ENCODE peak calls at places on chromosome 5, in seven cellular contexts. M is T follicular helper cell; N is SHP77 treated with DMSO at 0.1 percent for 48 hours; E is GM12865; B is GM04504; Z is effector memory CD8-positive, alpha-beta T cell; Q is activated CD8-positive, alpha-beta memory T cell treated with anti-CD3 and anti-CD28 coated beads for 1 hour. V is an unnamed sample.

GRCh38 chr5:133396187-133396621 is 216.1 kb downstream of the FSTL4 start:
- DNase-seq in M (no peak), Z (no peak), N (no peak), E (no peak), Q (no peak), B (no peak), V (no peak)

GRCh38 chr5:148746826-148747535 is 79.4 kb upstream of the ADRB2 start:
- DNase-seq in N (no peak), M (no peak), Q (no peak), B (no peak), E (no peak), Z (no peak), V (no peak)

GRCh38 chr5:139745121-139745799 is 50.3 kb upstream of the PSD2 start:
- DNase-seq in M (no peak), B (peak; percentile 74), Z (no peak), E (peak; percentile 60), Q (no peak), N (peak; percentile 36), V (peak; percentile 65)

GRCh38 chr5:146344155-146345118 is 5.8 kb downstream of the POU4F3 start:
- DNase-seq in M (no peak), Z (no peak), E (no peak), B (no peak), Q (no peak), N (no peak), V (no peak)

GRCh38 chr5:112957970-112958773 is 18.4 kb upstream of the DCP2 start:
- DNase-seq in Q (no peak), Z (no peak), M (no peak), E (peak; percentile 75), B (peak; percentile 88), N (no peak), V (peak; percentile 52)

GRCh38 chr5:158947831-158948230 is 151.9 kb downstream of the EBF1 start:
- DNase-seq in E (no peak), Q (no peak), Z (no peak), B (no peak), M (no peak), N (no peak), V (no peak)

GRCh38 chr5:62585751-62586150 is 7.1 kb downstream of the LRRC70 start:
- DNase-seq in Z (no peak), N (no peak), B (no peak), E (no peak), Q (no peak), M (no peak), V (no peak)

GRCh38 chr5:140261403-140262171 is 41.3 kb downstream of the PFDN1 start:
- DNase-seq in E (no peak), N (peak; percentile 9), Z (peak; percentile 8), M (no peak), Q (no peak), B (peak; percentile 71), V (no peak)

GRCh38 chr5:151699071-151699901 is 12.6 kb upstream of the SPARC start:
- DNase-seq in Z (no peak), M (no peak), N (no peak), E (no peak), B (peak; percentile 98), Q (no peak), V (no peak)

GRCh38 chr5:178214160-178214803 is 9.9 kb downstream of the HNRNPAB start:
- DNase-seq in B (no peak), E (no peak), M (no peak), N (no peak), Q (no peak), Z (no peak), V (no peak)

GRCh38 chr5:67516959-67517358 is 320.4 kb upstream of the CD180 start:
- DNase-seq in Q (no peak), M (no peak), Z (no peak), N (no peak), E (no peak), B (no peak), V (no peak)

GRCh38 chr5:150525163-150525562 is 17.2 kb downstream of the NDST1 start:
- DNase-seq in Q (no peak), M (no peak), E (no peak), N (no peak), B (no peak), Z (no peak), V (no peak)

GRCh38 chr5:137303509-137303908 is 195.6 kb downstream of the SPOCK1 start:
- DNase-seq in Z (no peak), B (no peak), N (no peak), Q (no peak), E (no peak), M (no peak), V (no peak)